ENCODE peak calls at places on chromosomes 4 and X, in six cellular contexts. E is NCI-H2081, F is breast epithelium, G is mesothelial cell of epicardium, N is NCI-H146, K is non-pigmented ciliary epithelial cell. J is an unnamed sample.

GRCh38 chr4:151659631-151660030 is 101.2 kb downstream of the GATB start:
- DNase-seq in E (no peak), F (no peak), G (no peak), N (no peak), K (no peak), J (no peak)

GRCh38 chrX:14697453-14697852 is 168.1 kb downstream of the GLRA2 start:
- DNase-seq in E (peak; percentile 13), F (no peak), G (no peak), N (peak; percentile 19), K (no peak), J (peak; percentile 4)

GRCh38 chrX:70970482-70970999 is 39.6 kb upstream of the SLC7A3 start:
- DNase-seq in E (peak; percentile 21), F (no peak), G (no peak), N (peak; percentile 1), K (no peak), J (no peak)

GRCh38 chr4:183362916-183363542 is 40.8 kb upstream of the CLDN24 start:
- DNase-seq in E (no peak), F (no peak), G (no peak), N (no peak), K (no peak), J (no peak)

GRCh38 chr4:106255195-106255594 is 60.8 kb downstream of the TBCK start:
- DNase-seq in E (no peak), F (no peak), G (no peak), N (no peak), K (no peak), J (no peak)

GRCh38 chrX:13432776-13433605 is 113.1 kb upstream of the ATXN3L start:
- DNase-seq in E (no peak), F (no peak), G (no peak), N (no peak), K (peak; percentile 54), J (no peak)

GRCh38 chr4:41532880-41533279 is 5.1 kb upstream of the LIMCH1 start:
- DNase-seq in E (no peak), F (no peak), G (no peak), N (no peak), K (no peak), J (no peak)

GRCh38 chr4:101938836-101939235 is 148.3 kb downstream of the BANK1 start:
- DNase-seq in E (no peak), F (no peak), G (no peak), N (no peak), K (no peak), J (no peak)

GRCh38 chr4:2041234-2042130 is 17.6 kb upstream of the NAT8L start:
- DNase-seq in E (peak; percentile 86), F (no peak), G (peak; percentile 86), N (peak; percentile 89), K (peak; percentile 5), J (peak; percentile 97)

GRCh38 chr4:74618659-74619058 is 173.7 kb downstream of the AREG start:
- DNase-seq in E (no peak), F (no peak), G (no peak), N (no peak), K (no peak), J (no peak)

GRCh38 chr4:100075056-100075455 is 115.2 kb downstream of the DDIT4L start:
- DNase-seq in E (no peak), F (no peak), G (no peak), N (no peak), K (no peak), J (no peak)

GRCh38 chr4:166941629-166942028 is 292.7 kb downstream of the SPOCK3 start:
- DNase-seq in E (no peak), F (no peak), G (no peak), N (no peak), K (peak; percentile 14), J (no peak)

GRCh38 chr4:75715105-75715799 is 9.1 kb upstream of the USO1 start:
- DNase-seq in E (no peak), F (no peak), G (no peak), N (no peak), K (no peak), J (no peak)

GRCh38 chrX:119025900-119026299 is 46.9 kb upstream of the CT47C1 start:
- DNase-seq in E (no peak), F (no peak), G (no peak), N (no peak), K (no peak), J (no peak)

GRCh38 chrX:150508461-150509367 is 59.7 kb upstream of the MTM1 start:
- DNase-seq in E (no peak), F (peak; percentile 23), G (no peak), N (no peak), K (no peak), J (no peak)

GRCh38 chr4:79141530-79141929 is 184.3 kb downstream of the NAA11 start:
- DNase-seq in E (no peak), F (no peak), G (no peak), N (no peak), K (peak; percentile 1), J (no peak)

GRCh38 chrX:71565634-71566033 is 12.6 kb upstream of the GCNA start:
- DNase-seq in E (no peak), F (no peak), G (no peak), N (no peak), K (no peak), J (no peak)

GRCh38 chr4:110840221-110840654 is 217.4 kb upstream of the PITX2 start:
- DNase-seq in E (no peak), F (no peak), G (no peak), N (no peak), K (peak; percentile 36), J (no peak)

GRCh38 chr4:185018834-185019450 is 652 bp downstream of the HELT start:
- DNase-seq in E (no peak), F (no peak), G (no peak), N (no peak), K (no peak), J (no peak)

GRCh38 chr4:130110760-130111159 is 1014.8 kb downstream of the C4orf33 start:
- DNase-seq in E (no peak), F (no peak), G (no peak), N (no peak), K (no peak), J (no peak)

GRCh38 chr4:83110222-83110945 is 4.1 kb downstream of the PLAC8 start:
- DNase-seq in E (peak; percentile 93), F (peak; percentile 74), G (peak; percentile 84), N (peak; percentile 82), K (peak; percentile 37), J (peak; percentile 44)

GRCh38 chr4:163484906-163485305 is 9.6 kb upstream of the TMA16 start:
- DNase-seq in E (peak; percentile 4), F (no peak), G (peak; percentile 57), N (peak; percentile 54), K (peak; percentile 17), J (no peak)

GRCh38 chrX:116204947-116205346 is 34.4 kb downstream of the AGTR2 start:
- DNase-seq in E (peak; percentile 54), F (no peak), G (no peak), N (peak; percentile 1), K (no peak), J (no peak)

GRCh38 chr4:88969271-88969670 is 87.7 kb downstream of the FAM13A start:
- DNase-seq in E (no peak), F (no peak), G (no peak), N (no peak), K (no peak), J (no peak)

GRCh38 chr4:124092101-124093057 is 620.2 kb downstream of the ANKRD50 start:
- DNase-seq in E (no peak), F (no peak), G (no peak), N (no peak), K (no peak), J (no peak)

GRCh38 chr4:164768516-164768915 is 14.6 kb downstream of the SMIM31 start:
- DNase-seq in E (peak; percentile 7), F (no peak), G (no peak), N (no peak), K (no peak), J (no peak)

GRCh38 chrX:119468186-119468929 is at the start of gene SLC25A5:
- DNase-seq in E (peak; percentile 96), F (peak; percentile 72), G (peak; percentile 77), N (peak; percentile 86), K (no peak), J (peak; percentile 63)